ENCODE peak calls at places on chromosomes 13 and 19, in four cellular contexts. Z, J, M and S are unnamed samples.

GRCh38 chr13:112443191-112444000 is 67.2 kb downstream of the SPACA7 start:
- DNase-seq in Z (no peak), J (no peak), M (no peak), S (no peak)

GRCh38 chr13:49082653-49083536 is 107.2 kb downstream of the FNDC3A start:
- DNase-seq in Z (no peak), J (no peak), M (peak; percentile 75), S (no peak)

GRCh38 chr13:44932850-44933251 is 56.4 kb downstream of the NUFIP1 start:
- DNase-seq in Z (no peak), J (no peak), M (peak; percentile 80), S (no peak)

GRCh38 chr19:49425178-49425577 is at the start of gene GFY:
- DNase-seq in Z (no peak), J (no peak), M (no peak), S (no peak)

GRCh38 chr13:97254809-97255208 is 32.7 kb downstream of the MBNL2 start:
- DNase-seq in Z (no peak), J (no peak), M (no peak), S (no peak)

GRCh38 chr19:13029893-13030292 is 34.6 kb downstream of the NFIX start:
- DNase-seq in Z (no peak), J (no peak), M (no peak), S (peak; percentile 52)

GRCh38 chr19:54297759-54298305 is 15.1 kb downstream of the LILRA5 start:
- DNase-seq in Z (no peak), J (no peak), M (no peak), S (no peak)

GRCh38 chr13:28423010-28423409 is 71.9 kb downstream of the FLT1 start:
- DNase-seq in Z (peak; percentile 29), J (no peak), M (no peak), S (no peak)

GRCh38 chr13:88704600-88705275 is 1033.6 kb downstream of the SLITRK5 start:
- DNase-seq in Z (no peak), J (no peak), M (no peak), S (peak; percentile 91)

GRCh38 chr19:41707502-41707812 is 969 bp upstream of the CEACAM5 start:
- DNase-seq in Z (no peak), J (no peak), M (no peak), S (no peak)

GRCh38 chr19:4693078-4693350 is 22.9 kb upstream of the MYDGF start:
- DNase-seq in Z (no peak), J (no peak), M (no peak), S (no peak)
- H3K27ac ChIP-seq in Z (no peak overlapping the region), J (no peak overlapping the region), M (no peak overlapping the region), S (no peak overlapping the region)

GRCh38 chr19:44756089-44756562 is 7.6 kb downstream of the BCL3 start:
- DNase-seq in Z (no peak), J (no peak), M (no peak), S (no peak)
- H3K27me3 ChIP-seq in Z (no peaks in the 10 kb centered on the region), J (no peaks in the 10 kb centered on the region), M (peaks cover 3% of the 10 kb centered on the region), S (no peaks in the 10 kb centered on the region)

DNA sequence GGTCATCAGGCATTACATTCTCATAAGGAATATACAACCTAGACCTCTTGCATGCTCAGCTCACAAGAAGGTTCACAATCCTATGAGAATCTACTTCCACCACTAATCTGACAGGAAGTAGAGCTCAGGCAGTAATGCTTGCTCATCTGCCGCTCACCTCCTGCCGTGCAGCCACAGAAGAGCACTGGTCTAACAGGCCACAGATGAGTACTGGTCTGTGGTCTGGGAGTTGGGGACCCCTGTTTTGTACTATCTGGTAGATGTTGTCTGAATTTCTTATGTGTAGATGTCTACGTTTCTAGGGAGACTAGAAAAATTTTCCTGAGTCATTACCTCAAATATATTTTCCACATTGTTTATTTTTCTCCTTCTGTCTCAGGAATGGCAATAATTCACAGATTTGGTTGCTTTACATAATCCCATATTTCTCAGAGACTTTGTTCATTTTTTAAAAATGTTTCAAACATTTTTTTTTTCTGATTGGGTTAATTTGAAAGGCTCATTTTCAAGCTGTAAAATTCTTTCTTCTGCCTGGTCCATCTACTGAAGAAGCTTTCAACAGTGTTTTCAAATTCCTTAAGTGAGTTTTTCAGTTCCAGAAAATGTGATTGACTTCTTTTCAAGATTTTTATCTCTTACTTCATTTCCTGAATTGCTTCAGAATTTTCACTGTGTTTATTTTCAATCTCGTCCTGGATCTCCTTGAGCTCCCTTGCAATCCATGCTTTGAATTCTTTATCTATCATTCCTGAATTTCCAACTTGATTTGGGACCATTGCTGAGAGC is 1322.3 kb downstream of the PCDH9 start:
- DNase-seq in Z (no peak), J (no peak), M (no peak), S (no peak)
- H3K27ac ChIP-seq in Z (no peak overlapping the region), J (no peak overlapping the region), M (no peak overlapping the region), S (no peak overlapping the region)

GRCh38 chr19:11265785-11266236 is 3.5 kb upstream of the DOCK6 start:
- DNase-seq in Z (no peak), J (no peak), M (no peak), S (peak; percentile 99)

GRCh38 chr19:11265177-11265784 is 3.0 kb upstream of the DOCK6 start:
- DNase-seq in Z (no peak), J (no peak), M (no peak), S (no peak)

GRCh38 chr19:11261902-11262839 is at the start of gene DOCK6:
- DNase-seq in Z (peak; percentile 29), J (no peak), M (no peak), S (peak; percentile 41)

GRCh38 chr19:11264452-11265176 is 2.3 kb upstream of the DOCK6 start:
- DNase-seq in Z (no peak), J (no peak), M (no peak), S (peak; percentile 80)

GRCh38 chr19:11263726-11264125 is 1.4 kb upstream of the DOCK6 start:
- DNase-seq in Z (no peak), J (no peak), M (no peak), S (no peak)
- H3K27me3 ChIP-seq in Z (no peaks in the 10 kb centered on the region), J (peaks cover 14% of the 10 kb centered on the region), M (no peaks in the 10 kb centered on the region), S (no peaks in the 10 kb centered on the region)

DNA sequence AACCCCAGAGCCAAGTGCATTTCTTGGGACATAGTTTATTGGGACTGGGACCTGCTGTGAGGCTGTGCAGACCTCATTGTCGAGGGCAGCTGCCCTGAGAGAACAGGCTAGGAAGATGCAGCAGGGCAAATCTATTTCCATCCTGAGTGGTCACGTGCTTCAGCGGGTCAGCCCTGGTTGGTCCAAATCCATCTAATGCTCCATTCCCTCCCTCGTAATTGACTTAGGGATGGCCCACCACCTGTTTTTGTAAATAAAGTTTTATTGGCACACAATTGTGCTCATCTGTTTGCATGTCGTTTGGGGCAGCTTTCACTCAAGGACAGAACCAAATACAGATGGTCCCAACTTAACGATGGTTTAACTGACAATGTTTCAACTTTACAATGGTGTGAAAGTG is 75.5 kb upstream of the ADGRE5 start:
- DNase-seq in Z (no peak), J (no peak), M (no peak), S (no peak)
- H3K27ac ChIP-seq in Z (no peak overlapping the region), J (no peak overlapping the region), M (no peak overlapping the region), S (no peak overlapping the region)

DNA sequence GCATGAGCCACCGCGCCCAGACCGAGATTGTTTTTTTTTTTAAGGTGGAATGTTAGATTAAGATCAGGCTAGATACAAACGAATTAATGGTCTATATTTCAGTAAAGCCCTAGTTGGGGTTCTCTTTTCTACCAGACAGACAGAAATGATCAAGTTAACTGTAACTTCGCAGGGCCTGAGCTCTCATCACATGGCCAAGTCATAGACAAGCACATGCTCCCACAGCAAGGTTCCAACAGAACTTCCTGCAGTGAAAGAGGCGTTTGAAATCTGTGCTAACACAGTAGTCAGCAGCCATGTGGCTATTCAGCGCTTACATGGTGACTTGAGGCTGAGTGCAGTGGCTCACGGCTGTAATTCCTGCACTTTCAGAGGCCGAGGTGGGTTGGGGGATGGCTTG is 34.7 kb upstream of the SEMA6B start:
- DNase-seq in Z (no peak), J (no peak), M (no peak), S (no peak)
- H3K27me3 ChIP-seq in Z (no peaks in the 10 kb centered on the region), J (peaks cover 15% of the 10 kb centered on the region), M (no peaks in the 10 kb centered on the region), S (peaks cover 4% of the 10 kb centered on the region)